ENCODE peak calls at places on chromosome 18, in seven cellular contexts. One of them, this sample, is unnamed.

GRCh38 chr18:37254256-37254880 is 311.2 kb downstream of the CELF4 start:
- DNase-seq in frontal cortex: no peak
- DNase-seq in activated CD8-positive, alpha-beta memory T cell treated with anti-CD3 and anti-CD28 coated beads for 24 hours: no peak
- DNase-seq in psoas muscle: no peak
- DNase-seq in iris pigment epithelial cell: no peak
- DNase-seq in kidney: no peak
- DNase-seq in hypothalamus: no peak
- DNase-seq in this sample: no peak

GRCh38 chr18:27181726-27182125 is 3.4 kb downstream of the CHST9 start:
- DNase-seq in activated CD8-positive, alpha-beta memory T cell treated with anti-CD3 and anti-CD28 coated beads for 24 hours: no peak
- DNase-seq in iris pigment epithelial cell: no peak
- DNase-seq in hypothalamus: no peak
- DNase-seq in psoas muscle: no peak
- DNase-seq in kidney: no peak
- DNase-seq in frontal cortex: no peak
- DNase-seq in this sample: no peak

GRCh38 chr18:61606068-61606660 is 272.9 kb downstream of the CDH20 start:
- DNase-seq in frontal cortex: no peak
- DNase-seq in activated CD8-positive, alpha-beta memory T cell treated with anti-CD3 and anti-CD28 coated beads for 24 hours: no peak
- DNase-seq in kidney: peak; percentile 81
- DNase-seq in iris pigment epithelial cell: peak; percentile 51
- DNase-seq in psoas muscle: peak; percentile 42
- DNase-seq in hypothalamus: peak; percentile 4
- DNase-seq in this sample: no peak

GRCh38 chr18:24413148-24413547 is 13.3 kb upstream of the IMPACT start:
- DNase-seq in activated CD8-positive, alpha-beta memory T cell treated with anti-CD3 and anti-CD28 coated beads for 24 hours: no peak
- DNase-seq in kidney: no peak
- DNase-seq in iris pigment epithelial cell: no peak
- DNase-seq in hypothalamus: no peak
- DNase-seq in frontal cortex: no peak
- DNase-seq in psoas muscle: no peak
- DNase-seq in this sample: no peak

GRCh38 chr18:25125670-25126069 is 226.3 kb downstream of the ZNF521 start:
- DNase-seq in frontal cortex: no peak
- DNase-seq in hypothalamus: no peak
- DNase-seq in activated CD8-positive, alpha-beta memory T cell treated with anti-CD3 and anti-CD28 coated beads for 24 hours: no peak
- DNase-seq in kidney: no peak
- DNase-seq in iris pigment epithelial cell: no peak
- DNase-seq in psoas muscle: no peak
- DNase-seq in this sample: no peak

GRCh38 chr18:70931942-70932814 is 643.3 kb downstream of the SOCS6 start:
- DNase-seq in kidney: no peak
- DNase-seq in psoas muscle: no peak
- DNase-seq in activated CD8-positive, alpha-beta memory T cell treated with anti-CD3 and anti-CD28 coated beads for 24 hours: no peak
- DNase-seq in iris pigment epithelial cell: peak; percentile 38
- DNase-seq in hypothalamus: no peak
- DNase-seq in frontal cortex: no peak
- DNase-seq in this sample: peak; percentile 47

GRCh38 chr18:55079481-55080350 is 120.5 kb upstream of the CCDC68 start:
- DNase-seq in hypothalamus: no peak
- DNase-seq in activated CD8-positive, alpha-beta memory T cell treated with anti-CD3 and anti-CD28 coated beads for 24 hours: no peak
- DNase-seq in frontal cortex: no peak
- DNase-seq in kidney: no peak
- DNase-seq in iris pigment epithelial cell: no peak
- DNase-seq in psoas muscle: peak; percentile 58
- DNase-seq in this sample: no peak

GRCh38 chr18:934518-935123 is 29.9 kb downstream of the ADCYAP1 start:
- DNase-seq in kidney: no peak
- DNase-seq in frontal cortex: no peak
- DNase-seq in iris pigment epithelial cell: no peak
- DNase-seq in activated CD8-positive, alpha-beta memory T cell treated with anti-CD3 and anti-CD28 coated beads for 24 hours: no peak
- DNase-seq in psoas muscle: no peak
- DNase-seq in hypothalamus: no peak
- DNase-seq in this sample: no peak

GRCh38 chr18:13450289-13451207 is 232.0 kb downstream of the LDLRAD4 start:
- DNase-seq in kidney: no peak
- DNase-seq in frontal cortex: no peak
- DNase-seq in activated CD8-positive, alpha-beta memory T cell treated with anti-CD3 and anti-CD28 coated beads for 24 hours: no peak
- DNase-seq in iris pigment epithelial cell: peak; percentile 24
- DNase-seq in psoas muscle: no peak
- DNase-seq in hypothalamus: no peak
- DNase-seq in this sample: no peak

GRCh38 chr18:70220628-70221027 is 15.1 kb upstream of the RTTN start:
- DNase-seq in iris pigment epithelial cell: no peak
- DNase-seq in activated CD8-positive, alpha-beta memory T cell treated with anti-CD3 and anti-CD28 coated beads for 24 hours: no peak
- DNase-seq in frontal cortex: no peak
- DNase-seq in kidney: no peak
- DNase-seq in psoas muscle: no peak
- DNase-seq in hypothalamus: no peak
- DNase-seq in this sample: no peak

GRCh38 chr18:60377778-60378469 is 5.3 kb upstream of the MC4R start:
- DNase-seq in psoas muscle: no peak
- DNase-seq in kidney: no peak
- DNase-seq in iris pigment epithelial cell: peak; percentile 35
- DNase-seq in activated CD8-positive, alpha-beta memory T cell treated with anti-CD3 and anti-CD28 coated beads for 24 hours: no peak
- DNase-seq in hypothalamus: no peak
- DNase-seq in frontal cortex: no peak
- DNase-seq in this sample: no peak

GRCh38 chr18:37721544-37722302 is 156.1 kb upstream of the CELF4 start:
- DNase-seq in iris pigment epithelial cell: no peak
- DNase-seq in psoas muscle: no peak
- DNase-seq in hypothalamus: no peak
- DNase-seq in kidney: no peak
- DNase-seq in frontal cortex: no peak
- DNase-seq in activated CD8-positive, alpha-beta memory T cell treated with anti-CD3 and anti-CD28 coated beads for 24 hours: no peak
- DNase-seq in this sample: no peak

GRCh38 chr18:407825-408224 is 92.7 kb downstream of the COLEC12 start:
- DNase-seq in iris pigment epithelial cell: no peak
- DNase-seq in activated CD8-positive, alpha-beta memory T cell treated with anti-CD3 and anti-CD28 coated beads for 24 hours: no peak
- DNase-seq in kidney: no peak
- DNase-seq in psoas muscle: no peak
- DNase-seq in hypothalamus: no peak
- DNase-seq in frontal cortex: no peak
- DNase-seq in this sample: no peak

GRCh38 chr18:62001396-62001795 is 108.6 kb upstream of the RNF152 start:
- DNase-seq in iris pigment epithelial cell: no peak
- DNase-seq in frontal cortex: no peak
- DNase-seq in kidney: no peak
- DNase-seq in psoas muscle: no peak
- DNase-seq in activated CD8-positive, alpha-beta memory T cell treated with anti-CD3 and anti-CD28 coated beads for 24 hours: no peak
- DNase-seq in hypothalamus: no peak
- DNase-seq in this sample: no peak

GRCh38 chr18:41324934-41325333 is 630.1 kb upstream of the PIK3C3 start:
- DNase-seq in activated CD8-positive, alpha-beta memory T cell treated with anti-CD3 and anti-CD28 coated beads for 24 hours: no peak
- DNase-seq in kidney: no peak
- DNase-seq in psoas muscle: no peak
- DNase-seq in iris pigment epithelial cell: peak; percentile 65
- DNase-seq in hypothalamus: no peak
- DNase-seq in frontal cortex: no peak
- DNase-seq in this sample: no peak

This sample was measured in NAMALWA.